ENCODE peak calls at places on chromosomes 16 and 17, in four cellular contexts. B, W, G and Z are unnamed samples.

GRCh38 chr17:40497704-40498103 is 3.7 kb downstream of the TNS4 start:
- DNase-seq in W (no peak), G (no peak), B (no peak), Z (no peak)

GRCh38 chr16:2692251-2692947 is 10.1 kb downstream of the KCTD5 start:
- DNase-seq in B (peak; percentile 74), G (no peak), W (no peak), Z (peak; percentile 85)

GRCh38 chr16:3243882-3244281 is 8.9 kb upstream of the ZNF200 start:
- DNase-seq in W (no peak), G (no peak), B (no peak), Z (no peak)

GRCh38 chr16:7227193-7227825 is 105.3 kb upstream of the RBFOX1 start:
- DNase-seq in W (no peak), G (no peak), B (no peak), Z (no peak)

GRCh38 chr17:48011405-48012150 is 26.0 kb downstream of the COPZ2 start:
- DNase-seq in G (peak; percentile 36), W (peak; percentile 80), B (no peak), Z (no peak)

GRCh38 chr16:85284138-85284897 is 172.0 kb upstream of the CIBAR2 start:
- DNase-seq in G (no peak), W (no peak), B (peak; percentile 7), Z (peak; percentile 65)

GRCh38 chr17:69286257-69286656 is 40.7 kb downstream of the ABCA5 start:
- DNase-seq in B (no peak), G (no peak), W (no peak), Z (no peak)

GRCh38 chr16:84103678-84104077 is 13.1 kb downstream of the MBTPS1 start:
- DNase-seq in G (no peak), B (no peak), W (no peak), Z (no peak)

GRCh38 chr16:61923629-61924028 is 112.6 kb downstream of the CDH8 start:
- DNase-seq in B (no peak), G (no peak), W (no peak), Z (no peak)

GRCh38 chr17:16352303-16352837 is 899 bp downstream of the CENPV start:
- DNase-seq in G (no peak), B (peak; percentile 64), W (peak; percentile 66), Z (peak; percentile 49)